ENCODE peak calls at places on chromosomes 2 and 18, in ten cellular contexts. One of them, this sample, is unnamed.

GRCh38 chr2:118850171-118850900 is 2.9 kb upstream of the EN1 start:
- DNase-seq in mammary epithelial cell: no peak
- DNase-seq in colonic mucosa: no peak
- DNase-seq in ovary: no peak
- DNase-seq in dorsolateral prefrontal cortex: no peak
- DNase-seq in uterus: no peak
- DNase-seq in psoas muscle: no peak
- DNase-seq in IMR-90: no peak
- DNase-seq in CD8-positive, alpha-beta T cell: no peak
- DNase-seq in HCT116: no peak
- DNase-seq in this sample: no peak

GRCh38 chr2:236972491-236973379 is 113.0 kb upstream of the COPS8 start:
- DNase-seq in mammary epithelial cell: peak
- DNase-seq in colonic mucosa: peak
- DNase-seq in ovary: no peak
- DNase-seq in dorsolateral prefrontal cortex: no peak
- DNase-seq in uterus: no peak
- DNase-seq in psoas muscle: peak
- DNase-seq in IMR-90: peak
- DNase-seq in CD8-positive, alpha-beta T cell: no peak
- DNase-seq in HCT116: no peak
- DNase-seq in this sample: peak

GRCh38 chr2:236852977-236853374 is 232.7 kb upstream of the COPS8 start:
- DNase-seq in mammary epithelial cell: no peak
- DNase-seq in colonic mucosa: no peak
- DNase-seq in ovary: no peak
- DNase-seq in dorsolateral prefrontal cortex: no peak
- DNase-seq in uterus: no peak
- DNase-seq in psoas muscle: no peak
- DNase-seq in IMR-90: no peak
- DNase-seq in CD8-positive, alpha-beta T cell: no peak
- DNase-seq in HCT116: no peak
- DNase-seq in this sample: no peak

GRCh38 chr18:12517142-12517541 is 109.4 kb downstream of the PRELID3A start:
- DNase-seq in mammary epithelial cell: no peak
- DNase-seq in colonic mucosa: no peak
- DNase-seq in ovary: no peak
- DNase-seq in dorsolateral prefrontal cortex: no peak
- DNase-seq in uterus: no peak
- DNase-seq in psoas muscle: no peak
- DNase-seq in IMR-90: no peak
- DNase-seq in CD8-positive, alpha-beta T cell: no peak
- DNase-seq in HCT116: no peak
- DNase-seq in this sample: no peak

GRCh38 chr2:7116516-7116915 is 199.3 kb downstream of the RNF144A start:
- DNase-seq in mammary epithelial cell: no peak
- DNase-seq in colonic mucosa: no peak
- DNase-seq in ovary: no peak
- DNase-seq in dorsolateral prefrontal cortex: no peak
- DNase-seq in uterus: no peak
- DNase-seq in psoas muscle: no peak
- DNase-seq in IMR-90: no peak
- DNase-seq in CD8-positive, alpha-beta T cell: no peak
- DNase-seq in HCT116: no peak
- DNase-seq in this sample: no peak

GRCh38 chr2:162465430-162465829 is 121.5 kb downstream of the GCA start:
- DNase-seq in mammary epithelial cell: no peak
- DNase-seq in colonic mucosa: no peak
- DNase-seq in ovary: no peak
- DNase-seq in dorsolateral prefrontal cortex: no peak
- DNase-seq in uterus: no peak
- DNase-seq in psoas muscle: no peak
- DNase-seq in IMR-90: no peak
- DNase-seq in CD8-positive, alpha-beta T cell: no peak
- DNase-seq in HCT116: no peak
- DNase-seq in this sample: peak

GRCh38 chr2:37966326-37966725 is 41.2 kb downstream of the RMDN2 start:
- DNase-seq in mammary epithelial cell: no peak
- DNase-seq in colonic mucosa: no peak
- DNase-seq in ovary: no peak
- DNase-seq in dorsolateral prefrontal cortex: no peak
- DNase-seq in uterus: no peak
- DNase-seq in psoas muscle: no peak
- DNase-seq in IMR-90: no peak
- DNase-seq in CD8-positive, alpha-beta T cell: no peak
- DNase-seq in HCT116: no peak
- DNase-seq in this sample: no peak

GRCh38 chr2:233387667-233388528 is 33.6 kb downstream of the DGKD start:
- DNase-seq in mammary epithelial cell: no peak
- DNase-seq in colonic mucosa: peak
- DNase-seq in ovary: peak
- DNase-seq in dorsolateral prefrontal cortex: peak
- DNase-seq in uterus: peak
- DNase-seq in psoas muscle: peak
- DNase-seq in IMR-90: peak
- DNase-seq in CD8-positive, alpha-beta T cell: no peak
- DNase-seq in HCT116: no peak
- DNase-seq in this sample: no peak

GRCh38 chr18:4264347-4264791 is 190.7 kb downstream of the DLGAP1 start:
- DNase-seq in mammary epithelial cell: no peak
- DNase-seq in colonic mucosa: no peak
- DNase-seq in ovary: peak
- DNase-seq in dorsolateral prefrontal cortex: no peak
- DNase-seq in uterus: peak
- DNase-seq in psoas muscle: no peak
- DNase-seq in IMR-90: no peak
- DNase-seq in CD8-positive, alpha-beta T cell: no peak
- DNase-seq in HCT116: no peak
- DNase-seq in this sample: no peak

GRCh38 chr18:78939105-78939504 is 40.5 kb upstream of the SALL3 start:
- DNase-seq in mammary epithelial cell: peak
- DNase-seq in colonic mucosa: no peak
- DNase-seq in ovary: no peak
- DNase-seq in dorsolateral prefrontal cortex: no peak
- DNase-seq in uterus: no peak
- DNase-seq in psoas muscle: no peak
- DNase-seq in IMR-90: no peak
- DNase-seq in CD8-positive, alpha-beta T cell: no peak
- DNase-seq in HCT116: no peak
- DNase-seq in this sample: peak

GRCh38 chr2:130832296-130832940 is 4.3 kb upstream of the ARHGEF4 start:
- DNase-seq in mammary epithelial cell: no peak
- DNase-seq in colonic mucosa: no peak
- DNase-seq in ovary: no peak
- DNase-seq in dorsolateral prefrontal cortex: peak
- DNase-seq in uterus: no peak
- DNase-seq in psoas muscle: no peak
- DNase-seq in IMR-90: no peak
- DNase-seq in CD8-positive, alpha-beta T cell: no peak
- DNase-seq in HCT116: no peak
- DNase-seq in this sample: no peak

GRCh38 chr2:26682155-26682554 is 10.4 kb upstream of the KCNK3 start:
- DNase-seq in mammary epithelial cell: no peak
- DNase-seq in colonic mucosa: no peak
- DNase-seq in ovary: no peak
- DNase-seq in dorsolateral prefrontal cortex: peak
- DNase-seq in uterus: no peak
- DNase-seq in psoas muscle: no peak
- DNase-seq in IMR-90: no peak
- DNase-seq in CD8-positive, alpha-beta T cell: no peak
- DNase-seq in HCT116: no peak
- DNase-seq in this sample: no peak

GRCh38 chr2:101873543-101873942 is 118.2 kb upstream of the IL1R2 start:
- DNase-seq in mammary epithelial cell: no peak
- DNase-seq in colonic mucosa: no peak
- DNase-seq in ovary: no peak
- DNase-seq in dorsolateral prefrontal cortex: no peak
- DNase-seq in uterus: no peak
- DNase-seq in psoas muscle: no peak
- DNase-seq in IMR-90: no peak
- DNase-seq in CD8-positive, alpha-beta T cell: no peak
- DNase-seq in HCT116: no peak
- DNase-seq in this sample: no peak

GRCh38 chr2:238042849-238043584 is 17.8 kb upstream of the SCLY start:
- DNase-seq in mammary epithelial cell: no peak
- DNase-seq in colonic mucosa: no peak
- DNase-seq in ovary: no peak
- DNase-seq in dorsolateral prefrontal cortex: no peak
- DNase-seq in uterus: no peak
- DNase-seq in psoas muscle: no peak
- DNase-seq in IMR-90: peak
- DNase-seq in CD8-positive, alpha-beta T cell: peak
- DNase-seq in HCT116: no peak
- DNase-seq in this sample: no peak

GRCh38 chr2:238043851-238044250 is 16.9 kb upstream of the SCLY start:
- DNase-seq in mammary epithelial cell: no peak
- DNase-seq in colonic mucosa: no peak
- DNase-seq in ovary: no peak
- DNase-seq in dorsolateral prefrontal cortex: no peak
- DNase-seq in uterus: no peak
- DNase-seq in psoas muscle: no peak
- DNase-seq in IMR-90: no peak
- DNase-seq in CD8-positive, alpha-beta T cell: peak
- DNase-seq in HCT116: no peak
- DNase-seq in this sample: no peak

GRCh38 chr2:238046871-238047270 is 13.9 kb upstream of the SCLY start:
- DNase-seq in mammary epithelial cell: no peak
- DNase-seq in colonic mucosa: peak
- DNase-seq in ovary: no peak
- DNase-seq in dorsolateral prefrontal cortex: no peak
- DNase-seq in uterus: no peak
- DNase-seq in psoas muscle: no peak
- DNase-seq in IMR-90: no peak
- DNase-seq in CD8-positive, alpha-beta T cell: no peak
- DNase-seq in HCT116: no peak
- DNase-seq in this sample: no peak

GRCh38 chr2:238040918-238041317 is 19.9 kb upstream of the SCLY start:
- DNase-seq in mammary epithelial cell: no peak
- DNase-seq in colonic mucosa: no peak
- DNase-seq in ovary: no peak
- DNase-seq in dorsolateral prefrontal cortex: no peak
- DNase-seq in uterus: no peak
- DNase-seq in psoas muscle: no peak
- DNase-seq in IMR-90: no peak
- DNase-seq in CD8-positive, alpha-beta T cell: peak
- DNase-seq in HCT116: no peak
- DNase-seq in this sample: no peak

GRCh38 chr2:238045575-238045974 is 15.2 kb upstream of the SCLY start:
- DNase-seq in mammary epithelial cell: no peak
- DNase-seq in colonic mucosa: no peak
- DNase-seq in ovary: no peak
- DNase-seq in dorsolateral prefrontal cortex: no peak
- DNase-seq in uterus: no peak
- DNase-seq in psoas muscle: no peak
- DNase-seq in IMR-90: no peak
- DNase-seq in CD8-positive, alpha-beta T cell: no peak
- DNase-seq in HCT116: no peak
- DNase-seq in this sample: no peak
- H3K27ac ChIP-seq in mammary epithelial cell: no peak
- H3K27ac ChIP-seq in colonic mucosa: no peak
- H3K27ac ChIP-seq in ovary: no peak
- H3K27ac ChIP-seq in dorsolateral prefrontal cortex: no peak
- H3K27ac ChIP-seq in uterus: no peak
- H3K27ac ChIP-seq in psoas muscle: no peak
- H3K27ac ChIP-seq in IMR-90: no peak
- H3K27ac ChIP-seq in CD8-positive, alpha-beta T cell: no peak
- H3K27ac ChIP-seq in HCT116: no peak
- H3K27ac ChIP-seq in this sample: no peak

GRCh38 chr18:506264-506663 is 5.8 kb upstream of the COLEC12 start:
- DNase-seq in mammary epithelial cell: no peak
- DNase-seq in colonic mucosa: no peak
- DNase-seq in ovary: no peak
- DNase-seq in dorsolateral prefrontal cortex: no peak
- DNase-seq in uterus: no peak
- DNase-seq in psoas muscle: no peak
- DNase-seq in IMR-90: no peak
- DNase-seq in CD8-positive, alpha-beta T cell: no peak
- DNase-seq in HCT116: no peak
- DNase-seq in this sample: no peak
- TF ChIP-seq CTCF in mammary epithelial cell: no peak
- TF ChIP-seq CTCF in colonic mucosa: no peak
- TF ChIP-seq CTCF in ovary: no peak
- TF ChIP-seq CTCF in dorsolateral prefrontal cortex: no peak
- TF ChIP-seq CTCF in uterus: no peak
- TF ChIP-seq CTCF in psoas muscle: no peak
- TF ChIP-seq CTCF in IMR-90: no peak
- TF ChIP-seq CTCF in CD8-positive, alpha-beta T cell: no peak
- TF ChIP-seq CTCF in HCT116: no peak
- TF ChIP-seq CTCF in this sample: no peak

DNA sequence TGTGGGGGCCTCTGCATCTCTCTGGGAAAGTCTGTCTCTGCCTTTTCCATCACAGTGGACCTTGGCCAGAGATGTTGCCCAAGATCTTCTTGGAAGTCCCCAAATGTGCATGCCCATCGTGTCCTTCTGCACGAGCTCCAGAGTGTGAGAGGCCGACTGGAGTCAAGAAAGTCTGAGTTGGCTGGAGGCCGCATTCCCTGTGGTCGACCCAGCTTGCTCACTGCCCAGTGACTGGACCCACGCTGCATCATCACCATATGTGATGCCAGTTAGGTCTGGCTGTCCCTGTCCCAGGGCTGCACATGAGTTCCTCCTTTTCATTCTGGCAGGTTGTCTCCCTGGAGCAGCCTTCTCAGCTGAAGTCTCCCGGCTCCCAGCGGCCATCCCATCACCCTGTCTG is 93.8 kb downstream of the ARL4C start:
- DNase-seq in mammary epithelial cell: no peak
- DNase-seq in colonic mucosa: no peak
- DNase-seq in ovary: no peak
- DNase-seq in dorsolateral prefrontal cortex: no peak
- DNase-seq in uterus: no peak
- DNase-seq in psoas muscle: no peak
- DNase-seq in IMR-90: peak
- DNase-seq in CD8-positive, alpha-beta T cell: no peak
- DNase-seq in HCT116: no peak
- DNase-seq in this sample: no peak
- H3K27ac ChIP-seq in mammary epithelial cell: no peak
- H3K27ac ChIP-seq in colonic mucosa: no peak
- H3K27ac ChIP-seq in ovary: no peak
- H3K27ac ChIP-seq in dorsolateral prefrontal cortex: no peak
- H3K27ac ChIP-seq in uterus: no peak
- H3K27ac ChIP-seq in psoas muscle: no peak
- H3K27ac ChIP-seq in IMR-90: no peak
- H3K27ac ChIP-seq in CD8-positive, alpha-beta T cell: no peak
- H3K27ac ChIP-seq in HCT116: no peak
- H3K27ac ChIP-seq in this sample: no peak

DNA sequence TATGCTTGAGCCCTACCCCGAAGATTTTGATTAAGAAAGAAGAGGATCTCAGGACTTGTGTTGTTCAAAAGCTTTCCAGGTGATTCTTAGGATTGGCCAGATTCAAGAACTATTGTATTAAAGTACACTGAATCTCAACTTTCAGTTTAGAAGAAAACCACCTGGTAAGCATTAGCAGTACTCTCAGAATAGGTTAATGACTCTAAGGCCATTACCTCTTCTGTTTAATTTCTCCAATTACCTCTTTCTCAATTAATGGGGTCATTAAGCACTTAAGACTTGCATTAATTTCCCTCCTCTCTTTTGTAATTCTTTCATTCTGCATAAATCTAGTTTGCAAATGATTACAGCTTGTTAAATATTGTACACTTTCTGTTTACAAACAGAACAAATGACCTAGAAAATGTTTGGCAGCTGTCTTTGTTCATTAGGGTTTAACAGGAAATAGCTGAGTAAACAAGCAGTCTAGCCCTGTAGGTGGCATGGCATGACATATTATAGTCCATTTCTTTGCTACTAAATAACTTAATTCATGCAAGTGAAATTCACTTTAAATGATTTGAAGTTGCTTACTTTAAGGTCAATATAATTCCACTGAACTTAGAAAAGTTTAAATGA is 20.4 kb upstream of the TDRD15 start:
- DNase-seq in mammary epithelial cell: no peak
- DNase-seq in colonic mucosa: no peak
- DNase-seq in ovary: no peak
- DNase-seq in dorsolateral prefrontal cortex: no peak
- DNase-seq in uterus: no peak
- DNase-seq in psoas muscle: no peak
- DNase-seq in IMR-90: no peak
- DNase-seq in CD8-positive, alpha-beta T cell: no peak
- DNase-seq in HCT116: no peak
- DNase-seq in this sample: no peak
- TF ChIP-seq CTCF in mammary epithelial cell: no peak
- TF ChIP-seq CTCF in colonic mucosa: no peak
- TF ChIP-seq CTCF in ovary: no peak
- TF ChIP-seq CTCF in dorsolateral prefrontal cortex: no peak
- TF ChIP-seq CTCF in uterus: no peak
- TF ChIP-seq CTCF in psoas muscle: no peak
- TF ChIP-seq CTCF in IMR-90: no peak
- TF ChIP-seq CTCF in CD8-positive, alpha-beta T cell: no peak
- TF ChIP-seq CTCF in HCT116: no peak
- TF ChIP-seq CTCF in this sample: no peak

This sample was measured in RWPE1.